ENCODE peak calls at places on chromosomes 12 and 14, in four cellular contexts. E, Q, G and V are unnamed samples.
A peak's percentile ranks its signal among the peaks of the same experiment; 100 is the strongest.

GRCh38 chr14:58812050-58812690 is 174.4 kb downstream of the DACT1 start:
- DNase-seq in E (no peak), Q (no peak), G (no peak), V (no peak)

GRCh38 chr12:3236345-3237153 is 159.4 kb downstream of the TSPAN9 start:
- DNase-seq in E (no peak), Q (peak; percentile 51), G (peak; percentile 74), V (no peak)

GRCh38 chr12:60168441-60168840 is 572.6 kb downstream of the SLC16A7 start:
- DNase-seq in E (no peak), Q (no peak), G (no peak), V (no peak)

GRCh38 chr12:116885496-116885895 is 4.3 kb upstream of the HRK start:
- DNase-seq in E (no peak), Q (no peak), G (no peak), V (no peak)

GRCh38 chr12:556498-556897 is 96.8 kb downstream of the B4GALNT3 start:
- DNase-seq in E (no peak), Q (no peak), G (no peak), V (no peak)

GRCh38 chr14:99412122-99413061 is 68.3 kb downstream of the SETD3 start:
- DNase-seq in E (no peak), Q (no peak), G (no peak), V (no peak)

GRCh38 chr14:106506901-106507305 is 980.5 kb downstream of the TMEM121 start:
- DNase-seq in E (peak; percentile 22), Q (no peak), G (no peak), V (no peak)

GRCh38 chr12:62379026-62379722 is 87.5 kb upstream of the MON2 start:
- DNase-seq in E (no peak), Q (no peak), G (no peak), V (no peak)

GRCh38 chr14:98412431-98412830 is 859.6 kb downstream of the BCL11B start:
- DNase-seq in E (no peak), Q (no peak), G (no peak), V (no peak)

GRCh38 chr14:106605548-106606448 is 1079.4 kb downstream of the TMEM121 start:
- DNase-seq in E (peak; percentile 67), Q (no peak), G (peak; percentile 55), V (no peak)

GRCh38 chr12:71938728-71939385 is at the start of gene TPH2:
- DNase-seq in E (peak; percentile 29), Q (no peak), G (peak; percentile 89), V (peak; percentile 19)

GRCh38 chr14:98323850-98324249 is 948.1 kb downstream of the BCL11B start:
- DNase-seq in E (no peak), Q (no peak), G (peak; percentile 19), V (no peak)

GRCh38 chr14:21520718-21521117 is 5.4 kb downstream of the SALL2 start:
- DNase-seq in E (no peak), Q (no peak), G (no peak), V (no peak)
- H3K4me1 ChIP-seq in E (no peaks in the 10 kb centered on the region), Q (no peaks in the 10 kb centered on the region), G (peaks cover 3% of the 10 kb centered on the region), V (peaks cover 4% of the 10 kb centered on the region)

GRCh38 chr12:100399095-100399494 is 42.2 kb downstream of the SLC17A8 start:
- DNase-seq in E (no peak), Q (no peak), G (peak; percentile 45), V (no peak)
- H3K4me1 ChIP-seq in E (peaks cover 18% of the 10 kb centered on the region), Q (no peaks in the 10 kb centered on the region), G (peaks cover 5% of the 10 kb centered on the region), V (no peaks in the 10 kb centered on the region)

GRCh38 chr12:67663121-67663520 is 14.6 kb downstream of the DYRK2 start:
- DNase-seq in E (no peak), Q (no peak), G (no peak), V (no peak)
- H3K4me1 ChIP-seq in E (peaks cover 6% of the 10 kb centered on the region), Q (peaks cover 21% of the 10 kb centered on the region), G (peaks cover 26% of the 10 kb centered on the region), V (peaks cover 13% of the 10 kb centered on the region)

GRCh38 chr12:4282892-4283511 is 9.4 kb downstream of the CCND2 start:
- DNase-seq in E (no peak), Q (no peak), G (no peak), V (no peak)

GRCh38 chr12:4284306-4284705 is 10.7 kb downstream of the CCND2 start:
- DNase-seq in E (no peak), Q (no peak), G (no peak), V (no peak)

GRCh38 chr12:4285070-4285469 is 11.5 kb downstream of the CCND2 start:
- DNase-seq in E (no peak), Q (no peak), G (no peak), V (no peak)

GRCh38 chr12:4282103-4282891 is 8.7 kb downstream of the CCND2 start:
- DNase-seq in E (no peak), Q (no peak), G (peak; percentile 25), V (no peak)

DNA sequence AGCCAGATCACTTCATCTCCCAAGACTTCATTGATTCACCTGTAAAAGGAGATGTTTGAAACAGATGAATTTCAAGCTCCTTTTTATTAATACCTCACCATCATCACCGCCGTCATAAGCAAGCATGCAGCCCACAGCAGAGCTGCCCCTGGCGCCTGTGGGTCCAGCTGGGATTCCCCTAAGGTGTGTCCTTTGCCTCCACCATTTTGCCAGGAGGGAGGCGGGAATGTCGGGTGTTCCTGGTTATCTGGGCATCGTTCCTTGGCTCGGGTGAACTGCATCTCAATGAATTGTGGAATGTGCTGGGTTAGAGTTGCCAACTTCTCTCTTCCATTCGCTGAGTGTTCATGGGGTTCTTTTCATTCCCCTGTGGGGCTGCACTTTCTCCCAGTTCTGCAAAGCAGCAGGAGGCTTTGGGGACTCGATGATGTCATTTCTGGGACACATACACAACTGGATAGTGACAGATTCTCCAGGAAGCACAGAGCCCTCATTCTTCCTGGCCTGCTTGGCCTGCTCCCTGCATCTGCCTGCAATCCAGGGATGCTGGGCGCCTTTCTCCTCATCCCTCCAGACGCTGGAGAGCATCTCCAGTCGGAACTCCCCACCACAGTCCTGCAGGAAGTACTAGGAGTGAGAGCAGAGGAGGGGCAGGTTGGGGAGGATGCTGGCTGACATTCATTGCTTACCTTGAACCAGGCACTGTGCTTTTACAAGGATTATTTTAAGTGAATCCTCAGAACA is 10.1 kb downstream of the CCND2 start:
- DNase-seq in E (no peak), Q (no peak), G (no peak), V (no peak)
- H3K4me1 ChIP-seq in E (peaks cover 40% of the 10 kb centered on the region), Q (peaks cover 19% of the 10 kb centered on the region), G (peaks cover 7% of the 10 kb centered on the region), V (no peaks in the 10 kb centered on the region)

GRCh38 chr12:109946505-109946904 is 46.4 kb downstream of the TCHP start:
- DNase-seq in E (no peak), Q (no peak), G (peak; percentile 79), V (peak; percentile 51)
- H3K4me1 ChIP-seq in E (peaks cover 16% of the 10 kb centered on the region), Q (peaks cover 11% of the 10 kb centered on the region), G (peaks cover 64% of the 10 kb centered on the region), V (peaks cover 24% of the 10 kb centered on the region)

GRCh38 chr12:79168687-79169086 is 304.1 kb downstream of the SYT1 start:
- DNase-seq in E (no peak), Q (no peak), G (no peak), V (no peak)
- H3K4me1 ChIP-seq in E (no peaks in the 10 kb centered on the region), Q (no peaks in the 10 kb centered on the region), G (no peaks in the 10 kb centered on the region), V (no peaks in the 10 kb centered on the region)

DNA sequence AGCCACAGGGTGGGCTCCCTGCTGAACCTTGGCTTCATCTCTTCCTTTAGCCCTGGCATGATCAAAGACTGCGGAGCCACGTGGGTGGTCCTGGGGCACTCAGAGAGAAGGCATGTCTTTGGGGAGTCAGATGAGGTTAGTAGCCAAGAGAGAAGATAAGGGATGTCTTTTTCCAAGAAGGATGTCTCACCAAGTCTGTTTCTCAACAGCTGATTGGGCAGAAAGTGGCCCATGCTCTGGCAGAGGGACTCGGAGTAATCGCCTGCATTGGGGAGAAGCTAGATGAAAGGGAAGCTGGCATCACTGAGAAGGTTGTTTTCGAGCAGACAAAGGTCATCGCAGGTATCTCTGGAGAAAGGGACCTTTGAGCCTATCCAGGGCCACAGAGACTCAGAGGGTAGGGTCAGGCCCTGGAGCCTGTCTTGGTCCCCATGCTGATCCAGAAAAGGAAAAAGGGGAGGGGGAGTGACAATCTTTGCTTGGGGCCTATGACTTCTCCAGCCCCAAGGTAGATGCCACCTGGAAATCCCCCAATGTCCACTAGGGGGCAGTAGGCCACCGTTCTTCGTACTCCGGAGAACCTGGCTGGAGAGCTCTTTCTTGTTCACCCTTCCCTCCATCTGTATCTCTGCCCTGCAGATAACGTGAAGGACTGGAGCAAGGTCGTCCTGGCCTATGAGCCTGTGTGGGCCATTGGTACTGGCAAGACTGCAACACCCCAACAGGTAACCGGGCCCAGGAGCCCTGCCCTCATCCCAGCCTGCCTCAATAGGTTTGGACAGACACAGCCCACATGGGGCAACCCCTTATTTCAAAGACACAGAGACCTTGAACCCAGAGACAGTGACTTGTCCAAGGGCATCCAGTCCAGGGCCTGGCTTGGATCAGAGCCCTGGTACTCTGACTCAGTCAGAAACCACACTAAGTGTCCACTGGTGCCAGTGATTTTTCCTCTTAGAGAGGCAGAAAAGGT is 2.0 kb downstream of the TPI1 start:
- DNase-seq in E (peak; percentile 85), Q (peak; percentile 83), G (peak; percentile 87), V (peak; percentile 84)
- H3K4me1 ChIP-seq in E (peaks cover 35% of the 10 kb centered on the region), Q (peaks cover 10% of the 10 kb centered on the region), G (peaks cover 12% of the 10 kb centered on the region), V (no peaks in the 10 kb centered on the region)